ENCODE peak calls at places on chromosomes 7 and 10, in eight cellular contexts. A is effector CD8-positive, alpha-beta T cell; F is GM10248; T is posterior vena cava; G is activated T-helper 9 cell treated with anti-CD3 and anti-CD28 coated beads, Interleukin-2, amount 50 U/mL, for 16 hours; S is cerebellar cortex; D is RPMI8226; N is brain microvascular endothelial cell. J is an unnamed sample.

GRCh38 chr7:35624299-35625186 is 70.4 kb downstream of the HERPUD2 start:
- DNase-seq in A (peak; percentile 11), F (peak; percentile 70), T (no peak), G (no peak), S (peak; percentile 57), D (peak; percentile 54), N (peak; percentile 33), J (no peak)

GRCh38 chr7:158847451-158847866 is 8.9 kb upstream of the DYNC2I1 start:
- DNase-seq in A (no peak), F (no peak), T (no peak), G (no peak), S (no peak), D (no peak), N (no peak), J (no peak)

GRCh38 chr10:77609781-77610272 is 27.8 kb downstream of the KCNMA1 start:
- DNase-seq in A (no peak), F (peak; percentile 36), T (no peak), G (no peak), S (no peak), D (no peak), N (peak; percentile 46), J (no peak)

GRCh38 chr7:74658171-74659004 is 870 bp downstream of the GTF2I start:
- DNase-seq in A (peak; percentile 84), F (peak; percentile 93), T (peak; percentile 96), G (peak; percentile 86), S (peak; percentile 92), D (peak; percentile 97), N (peak; percentile 86), J (peak; percentile 84)

GRCh38 chr7:151404216-151405011 is 5.4 kb downstream of the WDR86 start:
- DNase-seq in A (no peak), F (no peak), T (no peak), G (no peak), S (no peak), D (peak; percentile 73), N (no peak), J (no peak)

GRCh38 chr7:114345494-114345893 is 69.1 kb upstream of the FOXP2 start:
- DNase-seq in A (no peak), F (no peak), T (no peak), G (no peak), S (no peak), D (no peak), N (peak; percentile 73), J (no peak)

GRCh38 chr7:121429803-121430202 is 33.7 kb upstream of the FAM3C start:
- DNase-seq in A (no peak), F (no peak), T (no peak), G (no peak), S (no peak), D (no peak), N (no peak), J (no peak)

GRCh38 chr10:79601939-79602338 is 8.8 kb upstream of the SFTPA1 start:
- DNase-seq in A (no peak), F (no peak), T (no peak), G (no peak), S (no peak), D (peak; percentile 68), N (no peak), J (no peak)

GRCh38 chr10:44042926-44043602 is 341.8 kb downstream of the CXCL12 start:
- DNase-seq in A (no peak), F (no peak), T (no peak), G (no peak), S (no peak), D (no peak), N (no peak), J (no peak)

GRCh38 chr7:1105189-1105588 is 17.3 kb downstream of the GPER1 start:
- DNase-seq in A (no peak), F (peak; percentile 78), T (no peak), G (no peak), S (no peak), D (no peak), N (no peak), J (no peak)

GRCh38 chr7:47383064-47383463 is 198.8 kb downstream of the TNS3 start:
- DNase-seq in A (no peak), F (no peak), T (peak; percentile 10), G (no peak), S (no peak), D (no peak), N (no peak), J (no peak)

GRCh38 chr10:8052344-8052969 is 2.0 kb upstream of the GATA3 start:
- DNase-seq in A (no peak), F (no peak), T (peak; percentile 64), G (no peak), S (no peak), D (no peak), N (no peak), J (no peak)

GRCh38 chr7:8042796-8043535 is 74.4 kb downstream of the GLCCI1 start:
- DNase-seq in A (no peak), F (no peak), T (no peak), G (no peak), S (no peak), D (no peak), N (peak; percentile 44), J (no peak)

GRCh38 chr7:151031011-151031410 is 2.8 kb downstream of the ABCB8 start:
- DNase-seq in A (no peak), F (no peak), T (no peak), G (no peak), S (no peak), D (no peak), N (no peak), J (no peak)

GRCh38 chr7:121945849-121946238 is 72.9 kb downstream of the PTPRZ1 start:
- DNase-seq in A (no peak), F (no peak), T (no peak), G (no peak), S (no peak), D (no peak), N (no peak), J (no peak)

GRCh38 chr10:22253578-22253882 is 35.7 kb upstream of the EBLN1 start:
- DNase-seq in A (no peak), F (no peak), T (peak; percentile 91), G (peak; percentile 23), S (no peak), D (no peak), N (no peak), J (no peak)

GRCh38 chr10:119420950-119421875 is 121.3 kb downstream of the RGS10 start:
- DNase-seq in A (no peak), F (no peak), T (no peak), G (no peak), S (no peak), D (no peak), N (no peak), J (no peak)

GRCh38 chr7:67401492-67401891 is 404.9 kb downstream of the TYW1 start:
- DNase-seq in A (no peak), F (no peak), T (no peak), G (no peak), S (no peak), D (no peak), N (no peak), J (no peak)

GRCh38 chr10:72344932-72345331 is 9.8 kb downstream of the DNAJB12 start:
- DNase-seq in A (no peak), F (peak; percentile 60), T (no peak), G (no peak), S (no peak), D (no peak), N (no peak), J (no peak)

J was measured in gastrocnemius medialis.